ENCODE peak calls at places on chromosomes 2 and 18, in five cellular contexts. One of them, this sample, is unnamed.

GRCh38 chr2:128258218-128258617 is 60.5 kb downstream of the HS6ST1 start:
- DNase-seq in psoas muscle: peak
- DNase-seq in uterus: no peak
- DNase-seq in brain microvascular endothelial cell: no peak
- DNase-seq in fibroblast of lung: no peak
- DNase-seq in this sample: no peak

GRCh38 chr2:103135679-103136078 is 373.8 kb downstream of the TMEM182 start:
- DNase-seq in psoas muscle: no peak
- DNase-seq in uterus: no peak
- DNase-seq in brain microvascular endothelial cell: no peak
- DNase-seq in fibroblast of lung: no peak
- DNase-seq in this sample: no peak

GRCh38 chr2:223613017-223613950 is 11.1 kb upstream of the SCG2 start:
- DNase-seq in psoas muscle: peak
- DNase-seq in uterus: peak
- DNase-seq in brain microvascular endothelial cell: peak
- DNase-seq in fibroblast of lung: peak
- DNase-seq in this sample: no peak

GRCh38 chr2:27552941-27553340 is 29.9 kb upstream of the ZNF512 start:
- DNase-seq in psoas muscle: no peak
- DNase-seq in uterus: no peak
- DNase-seq in brain microvascular endothelial cell: no peak
- DNase-seq in fibroblast of lung: no peak
- DNase-seq in this sample: no peak

GRCh38 chr2:3389193-3389592 is 9.7 kb downstream of the TRAPPC12 start:
- DNase-seq in psoas muscle: no peak
- DNase-seq in uterus: no peak
- DNase-seq in brain microvascular endothelial cell: no peak
- DNase-seq in fibroblast of lung: no peak
- DNase-seq in this sample: no peak

GRCh38 chr2:86760371-86760770 is 30.3 kb downstream of the CD8A start:
- DNase-seq in psoas muscle: no peak
- DNase-seq in uterus: no peak
- DNase-seq in brain microvascular endothelial cell: no peak
- DNase-seq in fibroblast of lung: no peak
- DNase-seq in this sample: no peak

GRCh38 chr2:212911011-212911410 is 240.4 kb downstream of the IKZF2 start:
- DNase-seq in psoas muscle: no peak
- DNase-seq in uterus: no peak
- DNase-seq in brain microvascular endothelial cell: no peak
- DNase-seq in fibroblast of lung: no peak
- DNase-seq in this sample: no peak

GRCh38 chr2:231714639-231715498 is 6.5 kb downstream of the PTMA start:
- DNase-seq in psoas muscle: peak
- DNase-seq in uterus: peak
- DNase-seq in brain microvascular endothelial cell: peak
- DNase-seq in fibroblast of lung: peak
- DNase-seq in this sample: no peak

GRCh38 chr2:222423632-222424280 is 587 bp upstream of the SGPP2 start:
- DNase-seq in psoas muscle: no peak
- DNase-seq in uterus: no peak
- DNase-seq in brain microvascular endothelial cell: no peak
- DNase-seq in fibroblast of lung: no peak
- DNase-seq in this sample: peak

GRCh38 chr2:65085148-65085547 is 28.9 kb downstream of the CEP68 start:
- DNase-seq in psoas muscle: no peak
- DNase-seq in uterus: no peak
- DNase-seq in brain microvascular endothelial cell: no peak
- DNase-seq in fibroblast of lung: no peak
- DNase-seq in this sample: no peak

GRCh38 chr2:120227111-120227991 is 4.2 kb upstream of the TMEM185B start:
- DNase-seq in psoas muscle: no peak
- DNase-seq in uterus: no peak
- DNase-seq in brain microvascular endothelial cell: no peak
- DNase-seq in fibroblast of lung: no peak
- DNase-seq in this sample: no peak

GRCh38 chr2:37891846-37892435 is 33.1 kb upstream of the RMDN2 start:
- DNase-seq in psoas muscle: no peak
- DNase-seq in uterus: no peak
- DNase-seq in brain microvascular endothelial cell: no peak
- DNase-seq in fibroblast of lung: no peak
- DNase-seq in this sample: no peak

GRCh38 chr18:46615720-46616119 is 41.3 kb downstream of the LOXHD1 start:
- DNase-seq in psoas muscle: no peak
- DNase-seq in uterus: no peak
- DNase-seq in brain microvascular endothelial cell: no peak
- DNase-seq in fibroblast of lung: no peak
- DNase-seq in this sample: no peak

GRCh38 chr2:241482556-241482955 is 25.8 kb downstream of the STK25 start:
- DNase-seq in psoas muscle: no peak
- DNase-seq in uterus: no peak
- DNase-seq in brain microvascular endothelial cell: no peak
- DNase-seq in fibroblast of lung: no peak
- DNase-seq in this sample: no peak

GRCh38 chr2:240816584-240817495 is 3.2 kb downstream of the KIF1A start:
- DNase-seq in psoas muscle: no peak
- DNase-seq in uterus: no peak
- DNase-seq in brain microvascular endothelial cell: no peak
- DNase-seq in fibroblast of lung: no peak
- DNase-seq in this sample: no peak

GRCh38 chr18:3791258-3791657 is 341.3 kb downstream of the TGIF1 start:
- DNase-seq in psoas muscle: no peak
- DNase-seq in uterus: no peak
- DNase-seq in brain microvascular endothelial cell: no peak
- DNase-seq in fibroblast of lung: no peak
- DNase-seq in this sample: no peak

GRCh38 chr2:98334439-98335078 is 11.7 kb upstream of the CNGA3 start:
- DNase-seq in psoas muscle: no peak
- DNase-seq in uterus: no peak
- DNase-seq in brain microvascular endothelial cell: peak
- DNase-seq in fibroblast of lung: peak
- DNase-seq in this sample: no peak

GRCh38 chr2:141889788-141890187 is 241.0 kb downstream of the LRP1B start:
- DNase-seq in psoas muscle: no peak
- DNase-seq in uterus: no peak
- DNase-seq in brain microvascular endothelial cell: no peak
- DNase-seq in fibroblast of lung: no peak
- DNase-seq in this sample: no peak

GRCh38 chr2:115163572-115163971 is 721.1 kb downstream of the DPP10 start:
- DNase-seq in psoas muscle: no peak
- DNase-seq in uterus: no peak
- DNase-seq in brain microvascular endothelial cell: no peak
- DNase-seq in fibroblast of lung: no peak
- DNase-seq in this sample: no peak

DNA sequence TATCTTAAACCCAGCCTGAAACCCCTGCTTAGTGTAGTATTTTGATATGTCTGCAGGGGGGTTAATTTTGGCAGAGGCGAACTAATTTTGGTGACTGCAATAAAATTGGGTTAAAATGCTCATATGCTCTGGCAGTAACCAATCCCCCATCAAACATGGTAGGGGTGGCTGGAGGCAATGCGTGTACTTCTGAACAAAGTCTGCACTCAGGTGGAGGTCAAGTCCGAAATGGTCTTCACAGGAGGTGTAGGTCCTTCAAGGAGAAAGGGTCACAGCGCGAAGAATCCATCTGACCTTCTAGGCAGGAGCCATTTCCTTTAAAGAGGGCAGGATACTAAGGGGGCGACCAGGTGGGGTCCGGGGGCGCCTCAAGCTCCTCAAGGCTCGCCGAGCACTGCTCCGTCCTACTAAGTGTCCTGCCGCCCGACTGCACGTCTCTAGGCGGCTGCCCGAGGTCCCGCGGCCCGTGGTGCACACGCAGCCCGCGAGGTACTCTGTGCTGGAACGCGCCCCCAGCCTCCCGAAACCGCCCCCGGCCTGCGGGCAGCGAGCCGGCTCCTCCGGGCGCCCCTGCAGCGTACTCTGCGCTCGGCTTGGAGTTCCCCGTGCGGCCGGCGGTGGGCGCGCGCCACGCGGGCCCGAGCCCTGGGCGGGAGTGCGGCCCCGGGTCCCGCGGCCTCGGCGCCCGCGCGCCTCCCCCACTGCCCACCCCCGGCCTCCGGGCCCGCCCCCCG is 1.7 kb upstream of the LDLRAD4 start:
- DNase-seq in psoas muscle: peak
- DNase-seq in uterus: peak
- DNase-seq in brain microvascular endothelial cell: no peak
- DNase-seq in fibroblast of lung: no peak
- DNase-seq in this sample: no peak
- H3K4me3 ChIP-seq in psoas muscle: peak
- H3K4me3 ChIP-seq in uterus: peak
- H3K4me3 ChIP-seq in brain microvascular endothelial cell: no peak
- H3K4me3 ChIP-seq in fibroblast of lung: no peak
- H3K4me3 ChIP-seq in this sample: no peak

DNA sequence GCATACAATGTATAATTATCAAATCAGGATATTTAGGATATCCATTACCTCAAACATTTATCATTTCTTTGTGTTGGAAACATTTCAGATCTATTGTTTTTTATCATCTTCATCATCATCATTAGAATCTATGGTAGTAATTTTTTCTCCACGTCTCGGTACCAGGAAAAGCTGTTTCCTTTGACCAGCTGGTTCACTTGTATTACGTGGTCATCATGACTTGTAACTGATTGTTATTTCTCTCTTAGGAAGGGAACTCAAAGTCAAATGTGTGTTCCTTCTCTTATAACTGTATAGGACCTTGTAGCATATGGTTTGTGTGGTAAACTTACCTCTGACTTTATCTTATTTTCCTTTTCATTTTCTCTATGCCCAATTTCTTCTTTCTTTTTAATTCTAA is 16.5 kb downstream of the NCOA1 start:
- DNase-seq in psoas muscle: no peak
- DNase-seq in uterus: no peak
- DNase-seq in brain microvascular endothelial cell: no peak
- DNase-seq in fibroblast of lung: no peak
- DNase-seq in this sample: no peak
- TF ChIP-seq CTCF in psoas muscle: no peak
- TF ChIP-seq CTCF in uterus: no peak
- TF ChIP-seq CTCF in brain microvascular endothelial cell: no peak
- TF ChIP-seq CTCF in fibroblast of lung: no peak
- TF ChIP-seq CTCF in this sample: no peak

GRCh38 chr18:35029770-35030169 is 11.4 kb upstream of the MAPRE2 start:
- DNase-seq in psoas muscle: no peak
- DNase-seq in uterus: no peak
- DNase-seq in brain microvascular endothelial cell: no peak
- DNase-seq in fibroblast of lung: peak
- DNase-seq in this sample: no peak
- H3K4me3 ChIP-seq in psoas muscle: peak
- H3K4me3 ChIP-seq in uterus: no peak
- H3K4me3 ChIP-seq in brain microvascular endothelial cell: no peak
- H3K4me3 ChIP-seq in fibroblast of lung: no peak
- H3K4me3 ChIP-seq in this sample: peak

GRCh38 chr2:160209457-160209856 is 9.4 kb upstream of the ITGB6 start:
- DNase-seq in psoas muscle: no peak
- DNase-seq in uterus: no peak
- DNase-seq in brain microvascular endothelial cell: peak
- DNase-seq in fibroblast of lung: peak
- DNase-seq in this sample: no peak
- TF ChIP-seq CTCF in psoas muscle: no peak
- TF ChIP-seq CTCF in uterus: no peak
- TF ChIP-seq CTCF in brain microvascular endothelial cell: peak
- TF ChIP-seq CTCF in fibroblast of lung: no peak
- TF ChIP-seq CTCF in this sample: no peak

DNA sequence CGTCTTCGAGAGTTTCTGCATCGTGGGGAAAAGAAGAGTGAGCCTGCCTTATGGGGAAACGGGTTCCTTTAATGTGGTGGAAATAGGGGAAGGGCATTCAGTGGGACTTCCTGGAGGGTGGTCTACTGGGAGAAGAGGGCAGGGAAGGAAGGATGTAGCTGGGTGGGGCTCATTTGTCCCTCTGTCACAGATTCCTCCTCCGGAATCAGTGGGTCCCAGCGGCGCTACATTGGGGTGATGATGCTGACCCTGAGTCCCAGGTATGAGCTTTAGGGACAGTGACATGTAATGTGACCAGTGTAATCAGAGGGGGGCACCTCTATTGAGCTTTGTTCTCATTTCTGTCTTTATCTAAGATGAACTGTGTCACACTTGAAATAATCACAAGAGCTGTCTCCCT is 1.9 kb downstream of the HTRA2 start:
- DNase-seq in psoas muscle: no peak
- DNase-seq in uterus: no peak
- DNase-seq in brain microvascular endothelial cell: no peak
- DNase-seq in fibroblast of lung: no peak
- DNase-seq in this sample: no peak
- H3K4me3 ChIP-seq in psoas muscle: no peak
- H3K4me3 ChIP-seq in uterus: no peak
- H3K4me3 ChIP-seq in brain microvascular endothelial cell: no peak
- H3K4me3 ChIP-seq in fibroblast of lung: no peak
- H3K4me3 ChIP-seq in this sample: peak

GRCh38 chr2:51103205-51103604 is 71.3 kb upstream of the NRXN1 start:
- DNase-seq in psoas muscle: no peak
- DNase-seq in uterus: no peak
- DNase-seq in brain microvascular endothelial cell: peak
- DNase-seq in fibroblast of lung: peak
- DNase-seq in this sample: no peak
- TF ChIP-seq CTCF in psoas muscle: no peak
- TF ChIP-seq CTCF in uterus: no peak
- TF ChIP-seq CTCF in brain microvascular endothelial cell: no peak
- TF ChIP-seq CTCF in fibroblast of lung: no peak
- TF ChIP-seq CTCF in this sample: no peak

GRCh38 chr2:392921-393270 is 105.0 kb upstream of the ALKAL2 start:
- DNase-seq in psoas muscle: no peak
- DNase-seq in uterus: no peak
- DNase-seq in brain microvascular endothelial cell: no peak
- DNase-seq in fibroblast of lung: no peak
- DNase-seq in this sample: no peak
- H3K4me3 ChIP-seq in psoas muscle: no peak
- H3K4me3 ChIP-seq in uterus: no peak
- H3K4me3 ChIP-seq in brain microvascular endothelial cell: no peak
- H3K4me3 ChIP-seq in fibroblast of lung: no peak
- H3K4me3 ChIP-seq in this sample: no peak

DNA sequence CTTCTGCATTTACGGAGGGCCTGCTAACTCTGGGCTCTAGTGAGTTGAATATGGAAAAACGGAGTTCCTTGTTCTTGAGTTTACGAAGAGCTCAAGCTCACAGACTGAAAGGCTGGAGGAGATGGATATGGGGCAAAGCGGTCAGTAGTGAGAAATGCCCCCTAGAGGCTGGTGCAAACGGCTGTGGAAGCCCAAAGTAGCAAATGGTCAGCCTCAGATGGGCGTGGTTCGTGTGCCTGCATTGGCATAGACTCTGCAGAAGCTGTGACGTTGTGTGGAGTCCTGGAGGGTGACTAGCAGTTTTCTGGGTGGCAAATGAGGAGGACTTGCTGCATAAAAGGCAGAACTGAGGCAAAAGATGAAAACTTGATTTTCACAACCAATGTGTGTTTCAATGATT is 93.6 kb upstream of the TWIST2 start:
- DNase-seq in psoas muscle: no peak
- DNase-seq in uterus: no peak
- DNase-seq in brain microvascular endothelial cell: no peak
- DNase-seq in fibroblast of lung: no peak
- DNase-seq in this sample: no peak
- TF ChIP-seq CTCF in psoas muscle: no peak
- TF ChIP-seq CTCF in uterus: no peak
- TF ChIP-seq CTCF in brain microvascular endothelial cell: peak
- TF ChIP-seq CTCF in fibroblast of lung: no peak
- TF ChIP-seq CTCF in this sample: peak